ENCODE peak calls at places on chromosomes 4 and X, in eight cellular contexts. Y, M, S, X, R, W, P and G are unnamed samples.

GRCh38 chr4:97720869-97721432 is 422.3 kb downstream of the STPG2 start:
- DNase-seq in W (no peak), P (no peak), X (no peak), M (no peak), R (no peak), S (no peak), Y (no peak), G (no peak)

GRCh38 chr4:185542626-185543336 is 7.5 kb upstream of the PDLIM3 start:
- DNase-seq in M (no peak), R (no peak), S (no peak), W (peak), X (no peak), P (no peak), Y (peak), G (peak)

GRCh38 chr4:89254847-89255246 is 52.8 kb downstream of the GPRIN3 start:
- DNase-seq in S (peak), Y (no peak), M (peak), R (no peak), P (no peak), X (no peak), W (no peak), G (peak)

GRCh38 chr4:184153781-184154542 is 63.7 kb downstream of the ENPP6 start:
- DNase-seq in S (no peak), Y (no peak), P (no peak), R (no peak), X (no peak), M (no peak), W (no peak), G (no peak)

GRCh38 chr4:10180927-10181744 is 64.5 kb upstream of the WDR1 start:
- DNase-seq in W (no peak), X (no peak), Y (no peak), P (no peak), S (no peak), R (no peak), M (no peak), G (no peak)

GRCh38 chr4:108169639-108170038 is 907 bp upstream of the LEF1 start:
- DNase-seq in M (no peak), X (no peak), S (no peak), P (no peak), Y (no peak), W (no peak), R (no peak), G (no peak)

GRCh38 chr4:24601121-24601520 is 16.8 kb upstream of the DHX15 start:
- DNase-seq in Y (no peak), R (no peak), S (no peak), X (no peak), M (no peak), W (no peak), P (no peak), G (no peak)

GRCh38 chr4:2796261-2797187 is 3.6 kb downstream of the SH3BP2 start:
- DNase-seq in X (peak), S (no peak), W (peak), Y (peak), M (peak), P (peak), R (no peak), G (peak)

GRCh38 chr4:149343614-149344013 is 472.0 kb downstream of the IQCM start:
- DNase-seq in P (no peak), M (no peak), R (no peak), W (no peak), S (no peak), Y (no peak), X (no peak), G (no peak)

GRCh38 chr4:55438314-55438713 is 42.6 kb downstream of the TMEM165 start:
- DNase-seq in M (no peak), S (no peak), W (no peak), P (no peak), X (no peak), Y (peak), R (no peak), G (peak)

GRCh38 chr4:123706961-123707360 is 310.4 kb downstream of the SPRY1 start:
- DNase-seq in Y (no peak), W (no peak), S (no peak), R (no peak), X (no peak), P (no peak), M (no peak), G (no peak)

GRCh38 chr4:13611283-13611842 is 16.2 kb downstream of the BOD1L1 start:
- DNase-seq in R (no peak), X (no peak), S (no peak), W (no peak), M (no peak), Y (no peak), P (no peak), G (no peak)

GRCh38 chrX:33892670-33893069 is 239.4 kb downstream of the FAM47A start:
- DNase-seq in Y (no peak), S (no peak), X (no peak), P (no peak), W (no peak), M (no peak), R (no peak), G (no peak)

GRCh38 chrX:2691543-2692220 is 587 bp downstream of the CD99 start:
- DNase-seq in M (no peak), W (peak), S (no peak), X (no peak), Y (peak), R (no peak), P (no peak), G (peak)

GRCh38 chrX:124737771-124738170 is 391.4 kb downstream of the SH2D1A start:
- DNase-seq in Y (no peak), M (no peak), S (no peak), R (no peak), W (no peak), P (no peak), X (no peak), G (no peak)

GRCh38 chrX:17525266-17525665 is 150.3 kb downstream of the NHS start:
- DNase-seq in X (no peak), W (no peak), M (no peak), S (no peak), Y (no peak), R (no peak), P (no peak), G (no peak)

GRCh38 chr4:81472249-81473085 is 760 bp upstream of the RASGEF1B start:
- DNase-seq in S (peak), P (no peak), M (peak), X (no peak), W (no peak), R (peak), Y (no peak), G (no peak)

GRCh38 chrX:106906361-106906760 is 3.2 kb upstream of the RIPPLY1 start:
- DNase-seq in W (no peak), S (no peak), R (no peak), M (no peak), X (no peak), Y (no peak), P (no peak), G (peak)

GRCh38 chr4:156974264-156974663 is 2.7 kb upstream of the PDGFC start:
- DNase-seq in M (no peak), Y (no peak), R (no peak), X (no peak), S (no peak), W (no peak), P (no peak), G (no peak)

GRCh38 chrX:155637714-155638113 is 25.0 kb upstream of the TMLHE start:
- DNase-seq in S (no peak), X (no peak), Y (no peak), W (no peak), R (no peak), M (no peak), P (no peak), G (no peak)

GRCh38 chrX:23737413-23737812 is 5.7 kb downstream of the ACOT9 start:
- DNase-seq in S (no peak), X (no peak), W (no peak), R (no peak), P (no peak), M (no peak), Y (no peak), G (no peak)

GRCh38 chr4:5004496-5004895 is 14.8 kb downstream of the CYTL1 start:
- DNase-seq in Y (no peak), S (no peak), P (no peak), M (no peak), X (no peak), W (no peak), R (no peak), G (no peak)

GRCh38 chr4:86894465-86894864 is 2.2 kb upstream of the C4orf36 start:
- DNase-seq in P (no peak), Y (no peak), R (no peak), W (no peak), S (no peak), M (no peak), X (no peak), G (no peak)

GRCh38 chr4:56844817-56845580 is 23.5 kb upstream of the SPINK2 start:
- DNase-seq in M (no peak), Y (no peak), X (no peak), R (no peak), P (no peak), S (no peak), W (no peak), G (no peak)

GRCh38 chr4:8419222-8420041 is 21.1 kb downstream of the ACOX3 start:
- DNase-seq in R (no peak), X (no peak), P (no peak), W (no peak), Y (no peak), S (no peak), M (no peak), G (no peak)

GRCh38 chr4:24734511-24734910 is 60.9 kb upstream of the SOD3 start:
- DNase-seq in Y (no peak), R (no peak), W (no peak), P (no peak), S (no peak), M (no peak), X (no peak), G (no peak)

GRCh38 chr4:37697566-37697965 is 11.4 kb upstream of the RELL1 start:
- DNase-seq in P (no peak), R (no peak), X (no peak), Y (no peak), S (no peak), M (no peak), W (no peak), G (no peak)

GRCh38 chr4:10094841-10095240 is 21.8 kb downstream of the WDR1 start:
- DNase-seq in X (no peak), P (peak), M (no peak), W (no peak), Y (peak), S (no peak), R (no peak), G (no peak)

GRCh38 chrX:152989292-152989658 is 4.6 kb downstream of the PNMA5 start:
- DNase-seq in X (no peak), P (no peak), R (no peak), M (no peak), Y (no peak), S (no peak), W (no peak), G (no peak)